ENCODE peak calls at places on chromosomes 2 and 18, in four cellular contexts. S is HT1080, W is GM10248, M is AG08395. O is an unnamed sample.

GRCh38 chr2:23460228-23460627 is 75.2 kb downstream of the KLHL29 start:
- DNase-seq in S (peak), W (no peak), M (peak), O (no peak)

GRCh38 chr2:29527947-29528346 is 393.4 kb downstream of the ALK start:
- DNase-seq in W (no peak), S (no peak), M (no peak), O (no peak)

GRCh38 chr18:2827076-2827475 is 19.7 kb upstream of the EMILIN2 start:
- DNase-seq in W (no peak), S (no peak), M (no peak), O (no peak)

GRCh38 chr2:78721302-78722033 is 304.0 kb upstream of the REG3G start:
- DNase-seq in W (no peak), S (no peak), M (no peak), O (no peak)

GRCh38 chr2:63027220-63027619 is 23.4 kb upstream of the OTX1 start:
- DNase-seq in S (no peak), W (no peak), M (no peak), O (no peak)

GRCh38 chr18:49663755-49664085 is 101.9 kb downstream of the LIPG start:
- DNase-seq in S (no peak), M (peak), W (no peak), O (no peak)

GRCh38 chr2:28580078-28580477 is 84.2 kb downstream of the PLB1 start:
- DNase-seq in S (no peak), W (no peak), M (no peak), O (no peak)

GRCh38 chr2:26864646-26865045 is 16.7 kb downstream of the DPYSL5 start:
- DNase-seq in S (no peak), M (no peak), W (no peak), O (no peak)

GRCh38 chr2:163314712-163315111 is 421.1 kb downstream of the FIGN start:
- DNase-seq in S (no peak), M (no peak), W (no peak), O (no peak)

GRCh38 chr18:78999939-79000338 is 20.3 kb downstream of the SALL3 start:
- DNase-seq in M (no peak), S (no peak), W (no peak), O (no peak)

GRCh38 chr2:109139844-109140396 is 10.9 kb downstream of the SH3RF3 start:
- DNase-seq in M (no peak), W (no peak), S (no peak), O (no peak)

GRCh38 chr2:189318761-189319160 is 122.5 kb upstream of the WDR75 start:
- DNase-seq in W (no peak), S (no peak), M (no peak), O (no peak)

GRCh38 chr18:78875268-78875997 is 104.2 kb upstream of the SALL3 start:
- DNase-seq in S (peak), W (peak), M (no peak), O (peak)

GRCh38 chr2:23487735-23488492 is 102.9 kb downstream of the KLHL29 start:
- DNase-seq in W (peak), S (peak), M (peak), O (no peak)

GRCh38 chr2:104826016-104826415 is 27.9 kb upstream of the POU3F3 start:
- DNase-seq in M (no peak), S (no peak), W (no peak), O (no peak)

GRCh38 chr2:74690571-74690970 is 36.5 kb downstream of the SEMA4F start:
- DNase-seq in S (peak), W (peak), M (peak), O (peak)

GRCh38 chr2:178912416-178913056 is 105.3 kb upstream of the TTN start:
- DNase-seq in S (peak), W (no peak), M (no peak), O (no peak)

GRCh38 chr2:18546586-18546985 is 13.9 kb downstream of the RDH14 start:
- DNase-seq in M (no peak), S (no peak), W (no peak), O (no peak)

GRCh38 chr2:88669371-88670214 is 21.9 kb upstream of the RPIA start:
- DNase-seq in M (peak), W (peak), S (peak), O (no peak)

O was measured in GM12891.